ENCODE peak calls at places on chromosomes 3 and 15, in six cellular contexts. L is GM12891, U is GM12878, A is HepG2, T is H1, G is K562. Q is an unnamed sample.

GRCh38 chr15:61796056-61796455 is 264.2 kb downstream of the VPS13C start:
- DNase-seq in G (no peak), A (no peak), T (no peak), L (no peak), U (no peak), Q (no peak)

GRCh38 chr3:49412632-49413337 is 562 bp downstream of the TCTA start:
- DNase-seq in U (no peak), L (no peak), G (no peak), A (no peak), T (no peak), Q (no peak)

GRCh38 chr3:126121074-126121473 is 37.1 kb upstream of the SLC41A3 start:
- DNase-seq in U (no peak), L (no peak), A (no peak), G (no peak), T (peak; percentile 11), Q (no peak)

GRCh38 chr15:68210821-68211655 is 5.9 kb upstream of the CALML4 start:
- DNase-seq in G (peak; percentile 65), A (no peak), T (peak; percentile 96), U (no peak), L (no peak), Q (peak; percentile 72)

GRCh38 chr3:53589806-53590205 is 95.4 kb downstream of the CACNA1D start:
- DNase-seq in G (no peak), A (no peak), L (no peak), T (peak; percentile 7), U (no peak), Q (no peak)

GRCh38 chr3:45498532-45498931 is 96.0 kb upstream of the LIMD1 start:
- DNase-seq in G (no peak), A (no peak), T (no peak), U (no peak), L (no peak), Q (no peak)

GRCh38 chr15:60605879-60606304 is 127.0 kb upstream of the ICE2 start:
- DNase-seq in T (no peak), A (no peak), U (no peak), L (no peak), G (no peak), Q (no peak)

GRCh38 chr3:119223511-119223910 is 17.2 kb downstream of the B4GALT4 start:
- DNase-seq in T (no peak), A (no peak), G (no peak), U (no peak), L (no peak), Q (no peak)

GRCh38 chr3:43893721-43894120 is 203.0 kb downstream of the ABHD5 start:
- DNase-seq in A (no peak), G (no peak), T (no peak), L (no peak), U (no peak), Q (no peak)

GRCh38 chr3:113495035-113495434 is 19.9 kb downstream of the SPICE1 start:
- DNase-seq in G (no peak), T (no peak), A (peak; percentile 34), L (no peak), U (no peak), Q (no peak)

GRCh38 chr15:28897861-28898608 is 12.3 kb downstream of the APBA2 start:
- DNase-seq in A (no peak), T (no peak), G (no peak), U (no peak), L (no peak), Q (no peak)

GRCh38 chr3:62229908-62230307 is 143.4 kb downstream of the FEZF2 start:
- DNase-seq in U (no peak), A (no peak), L (no peak), T (no peak), G (peak; percentile 16), Q (no peak)

GRCh38 chr3:62159693-62160092 is 213.7 kb downstream of the FEZF2 start:
- DNase-seq in U (no peak), G (no peak), T (no peak), A (no peak), L (no peak), Q (no peak)

DNA sequence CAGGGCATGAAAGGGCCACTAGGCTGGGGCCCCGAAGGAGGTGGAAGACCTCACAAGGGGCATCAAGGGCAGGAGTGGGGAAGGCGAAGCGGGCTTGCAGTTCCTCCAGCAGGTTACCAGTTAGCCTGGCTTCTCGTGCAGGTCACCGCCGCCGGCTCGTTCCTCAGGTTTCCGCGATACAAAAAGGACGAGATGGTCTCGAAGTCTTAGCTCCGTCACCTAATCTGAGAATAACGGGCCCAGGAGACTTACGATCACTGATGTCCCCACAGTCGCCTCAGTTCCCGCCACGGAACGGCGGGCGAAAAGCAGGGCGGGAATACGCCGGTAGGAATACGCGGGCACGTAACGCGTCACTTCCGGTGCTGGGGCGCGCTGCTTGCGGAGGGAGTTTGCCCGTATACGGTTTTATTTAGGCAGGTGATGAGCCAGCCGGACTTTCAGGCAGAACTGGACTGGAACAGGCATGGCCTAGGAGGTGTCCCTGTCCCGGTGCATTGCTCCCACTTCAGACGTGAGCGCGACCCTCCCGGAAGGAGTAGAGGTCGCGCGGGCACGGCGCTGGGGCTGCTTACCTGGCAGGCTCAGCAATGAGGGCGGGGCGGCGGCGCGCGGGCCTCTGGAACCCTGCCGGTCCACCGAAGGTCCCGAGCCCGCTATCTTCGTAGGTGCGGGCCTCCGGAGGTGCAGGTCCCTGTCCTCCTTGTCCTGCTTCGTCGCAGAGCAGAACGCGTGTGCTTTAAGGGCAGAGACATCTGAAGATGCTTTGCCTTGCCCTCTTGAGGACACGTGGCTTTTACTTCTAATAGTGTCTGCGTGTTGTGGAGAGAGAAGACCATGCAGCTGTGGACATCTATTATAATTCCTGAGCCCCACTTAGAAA is at the start of gene RFC4:
- DNase-seq in A (peak; percentile 72), L (peak; percentile 60), G (peak; percentile 84), T (peak; percentile 89), U (no peak), Q (peak; percentile 64)
- TF ChIP-seq POLR2AphosphoS5 in A (peak; percentile 92), L (peak; percentile 81), G (peak; percentile 89), T (peak; percentile 81), U (peak; percentile 87), Q (peak; percentile 94)

DNA sequence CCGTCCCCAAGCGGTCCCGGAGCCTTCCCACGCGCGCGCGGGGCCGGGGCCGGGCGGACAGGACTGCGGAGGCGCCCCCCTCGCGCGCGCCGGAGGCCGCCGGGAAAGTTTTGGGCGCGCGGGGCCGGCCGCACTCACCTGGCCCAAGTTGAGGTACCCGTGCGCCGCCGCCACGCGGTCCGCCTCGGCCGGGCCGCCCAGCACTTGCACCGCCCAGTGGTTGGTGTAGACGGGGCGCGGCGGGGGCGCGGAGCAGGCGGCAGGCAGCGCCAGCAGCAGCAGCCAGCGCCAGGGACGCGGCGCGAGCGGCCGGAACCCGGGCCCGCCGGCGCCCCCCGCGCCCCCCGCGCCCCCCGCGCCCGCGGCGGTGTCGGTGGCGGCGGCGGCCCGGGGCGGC is 273 bp downstream of the PCSK6 start:
- DNase-seq in U (no peak), A (no peak), G (peak; percentile 73), L (peak; percentile 59), T (peak; percentile 59), Q (no peak)
- TF ChIP-seq POLR2A in U (no peak), A (no peak), G (no peak), L (no peak), T (no peak), Q (no peak)

DNA sequence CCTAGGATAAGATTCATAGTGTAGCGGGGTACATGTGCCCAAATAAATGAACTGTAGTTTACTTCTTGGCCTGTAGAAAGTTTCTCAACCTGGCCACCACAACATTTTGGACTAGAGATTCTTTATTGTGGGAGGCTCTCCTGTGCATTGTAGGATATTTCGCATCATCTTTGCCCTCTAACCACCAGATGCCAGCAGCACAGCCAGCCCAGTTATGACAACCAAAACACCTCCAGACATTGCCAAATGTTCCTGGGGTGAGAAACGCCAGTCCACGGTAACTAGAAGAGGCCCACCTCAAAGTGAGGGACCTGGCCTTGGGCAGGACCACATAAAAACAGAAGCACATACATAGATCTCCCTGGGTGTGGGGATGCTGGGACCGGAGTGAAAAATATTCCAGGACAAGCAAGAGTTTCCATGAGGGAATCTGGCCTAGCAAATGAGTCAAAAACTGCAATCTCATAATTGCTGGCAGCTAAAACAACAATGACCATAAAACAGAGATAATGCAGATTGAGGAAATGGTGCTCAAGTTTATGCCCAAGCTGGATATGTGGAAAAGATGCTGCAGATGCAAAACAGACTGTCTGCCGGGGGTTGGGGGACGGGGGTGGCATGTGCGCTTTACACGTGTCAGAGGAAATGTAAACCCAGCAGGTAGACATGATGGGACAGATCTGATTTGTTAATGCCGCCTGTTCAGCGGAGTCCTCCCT is 39.7 kb downstream of the ARHGEF3 start:
- DNase-seq in U (no peak), T (no peak), L (no peak), G (no peak), A (no peak), Q (no peak)
- TF ChIP-seq TAF1 in U (no peak), T (no peak), L (no peak), G (no peak), A (no peak), Q (no peak)

GRCh38 chr15:74616996-74617395 is 1.4 kb downstream of the CLK3 start:
- DNase-seq in A (no peak), T (no peak), U (no peak), L (no peak), G (no peak), Q (no peak)

GRCh38 chr15:74613953-74614743 is 1.5 kb upstream of the CLK3 start:
- DNase-seq in T (peak; percentile 90), A (no peak), L (peak; percentile 98), G (no peak), U (no peak), Q (peak; percentile 98)

GRCh38 chr15:74614744-74615312 is 808 bp upstream of the CLK3 start:
- DNase-seq in L (peak; percentile 58), T (no peak), A (no peak), G (peak; percentile 92), U (peak; percentile 62), Q (peak; percentile 58)

GRCh38 chr15:74615313-74616019 is at the start of gene CLK3:
- DNase-seq in U (peak; percentile 79), T (peak; percentile 98), A (peak; percentile 85), G (peak; percentile 97), L (peak; percentile 100), Q (peak; percentile 100)

DNA sequence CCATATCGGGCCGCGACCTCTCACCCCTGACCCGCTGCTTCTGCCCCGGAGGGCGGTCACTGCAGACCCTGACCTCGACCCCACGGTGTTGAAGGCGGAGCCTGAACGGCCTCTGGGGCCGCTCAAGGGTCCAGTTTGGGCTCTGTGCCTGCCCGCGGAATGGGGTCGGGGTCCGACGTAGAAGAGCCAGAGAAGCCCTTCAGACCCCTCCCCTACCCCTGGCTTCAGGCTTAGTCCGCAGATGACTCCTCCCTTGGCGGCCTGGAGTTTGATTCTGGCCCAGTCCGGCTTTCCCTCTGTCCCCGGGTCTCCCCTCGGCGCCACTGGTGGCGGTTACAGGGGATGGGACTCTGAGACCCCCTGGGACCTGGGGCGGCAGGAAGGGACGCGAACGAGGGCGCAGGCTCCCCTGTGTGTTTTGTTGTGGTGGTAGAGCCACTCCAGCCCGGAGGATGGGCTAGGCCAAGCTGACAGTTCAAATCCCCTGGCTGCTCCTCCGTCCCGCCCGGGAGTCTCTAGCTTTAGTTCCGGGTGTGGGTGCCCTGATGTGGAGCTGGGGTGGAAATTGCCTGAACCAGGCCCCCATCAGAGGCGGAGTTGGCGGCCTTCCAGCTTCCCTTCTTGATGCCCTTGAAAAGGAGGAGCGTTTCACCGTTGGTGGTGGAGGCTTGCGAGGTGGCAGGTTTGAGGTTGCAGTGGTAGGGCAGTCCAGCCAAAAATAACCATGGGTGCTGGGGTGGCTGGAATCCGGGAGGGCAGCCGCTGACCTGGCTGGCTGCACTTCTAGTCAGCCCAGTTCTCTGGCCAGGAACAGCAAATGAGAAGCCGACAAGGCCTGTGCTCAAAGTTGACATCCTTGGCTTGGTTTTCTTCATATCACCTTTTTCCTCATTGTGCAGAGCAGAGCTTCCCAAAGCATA is 644 bp downstream of the CLK3 start:
- DNase-seq in T (no peak), G (peak; percentile 66), U (no peak), L (peak; percentile 50), A (peak; percentile 54), Q (peak; percentile 56)
- TF ChIP-seq POLR2AphosphoS5 in T (no peak), G (peak; percentile 36), U (peak; percentile 16), L (no peak), A (no peak), Q (no peak)